ENCODE peak calls at places on chromosome 11, in four cellular contexts. Z is neural progenitor cell, X is GM23248, N is HCT116. Q is an unnamed sample.
A peak's percentile ranks its signal among the peaks of the same experiment; 100 is the strongest.

GRCh38 chr11:75440960-75441803 is 8.2 kb upstream of the KLHL35 start:
- DNase-seq in Z (no peak), X (no peak), N (no peak), Q (no peak)

GRCh38 chr11:106468091-106468490 is 390.6 kb downstream of the AASDHPPT start:
- DNase-seq in Z (no peak), X (peak; percentile 41), N (no peak), Q (peak; percentile 43)

GRCh38 chr11:119567667-119568582 is 145.0 kb upstream of the THY1 start:
- DNase-seq in Z (no peak), X (peak; percentile 93), N (no peak), Q (peak; percentile 67)

GRCh38 chr11:1881442-1882264 is 10.0 kb downstream of the PRR33 start:
- DNase-seq in Z (no peak), X (no peak), N (no peak), Q (no peak)

GRCh38 chr11:42524534-42525227 is 787.1 kb upstream of the API5 start:
- DNase-seq in Z (peak; percentile 84), X (peak; percentile 62), N (no peak), Q (peak; percentile 85)

GRCh38 chr11:64906314-64906635 is 10.7 kb downstream of the ATG2A start:
- DNase-seq in Z (no peak), X (no peak), N (no peak), Q (no peak)

GRCh38 chr11:119641991-119642745 is 86.8 kb downstream of the NECTIN1 start:
- DNase-seq in Z (peak; percentile 51), X (peak; percentile 22), N (peak; percentile 4), Q (no peak)

GRCh38 chr11:69822676-69823494 is 3.7 kb upstream of the FGF3 start:
- DNase-seq in Z (no peak), X (no peak), N (no peak), Q (no peak)

GRCh38 chr11:27204527-27204926 is 158.5 kb downstream of the CCDC34 start:
- DNase-seq in Z (no peak), X (peak; percentile 49), N (peak; percentile 15), Q (no peak)

GRCh38 chr11:77377734-77378133 is 76.2 kb upstream of the GDPD4 start:
- DNase-seq in Z (no peak), X (peak; percentile 9), N (no peak), Q (no peak)

GRCh38 chr11:83330303-83330702 is 44.1 kb upstream of the CCDC90B start:
- DNase-seq in Z (no peak), X (no peak), N (no peak), Q (no peak)

GRCh38 chr11:9396752-9397151 is 12.3 kb downstream of the IPO7 start:
- DNase-seq in Z (no peak), X (no peak), N (no peak), Q (no peak)

GRCh38 chr11:73242291-73243092 is 24.4 kb downstream of the P2RY2 start:
- DNase-seq in Z (peak; percentile 83), X (peak; percentile 85), N (peak; percentile 65), Q (peak; percentile 85)

GRCh38 chr11:57453543-57454177 is 6.7 kb upstream of the RTN4RL2 start:
- DNase-seq in Z (no peak), X (no peak), N (no peak), Q (peak; percentile 60)

GRCh38 chr11:132715041-132715440 is 817.3 kb downstream of the OPCML start:
- DNase-seq in Z (no peak), X (peak; percentile 62), N (no peak), Q (no peak)

DNA sequence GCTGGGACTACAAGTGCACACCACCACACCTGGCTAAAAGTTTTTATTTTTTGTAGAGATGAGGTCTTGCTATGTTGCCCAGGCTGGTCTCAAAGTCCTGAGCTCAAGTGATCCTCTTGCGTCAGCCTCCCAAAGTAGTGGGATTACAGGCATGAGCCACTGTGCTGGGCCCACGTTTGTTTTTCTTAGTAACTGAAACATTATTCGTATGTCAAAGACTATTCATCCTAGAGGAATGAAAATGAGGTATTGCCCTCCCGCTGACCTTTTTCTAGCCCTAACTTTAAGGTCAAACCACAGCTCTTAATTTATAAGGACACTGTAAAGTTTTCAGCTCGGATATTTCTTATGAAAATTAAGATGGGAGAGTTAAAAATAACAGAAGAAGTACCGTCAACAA is 33.2 kb upstream of the PAX6 start:
- DNase-seq in Z (no peak), X (no peak), N (no peak), Q (no peak)
- TF ChIP-seq EZH2phosphoT487 in Z (no peak), X (no peak), N (no peak), Q (no peak)

GRCh38 chr11:66561178-66561974 is 7.0 kb downstream of the CTSF start:
- DNase-seq in Z (no peak), X (no peak), N (no peak), Q (no peak)
- H3K27me3 ChIP-seq in Z (no peaks in the 10 kb centered on the region), X (peaks cover 9% of the 10 kb centered on the region), N (no peaks in the 10 kb centered on the region), Q (no peaks in the 10 kb centered on the region)

DNA sequence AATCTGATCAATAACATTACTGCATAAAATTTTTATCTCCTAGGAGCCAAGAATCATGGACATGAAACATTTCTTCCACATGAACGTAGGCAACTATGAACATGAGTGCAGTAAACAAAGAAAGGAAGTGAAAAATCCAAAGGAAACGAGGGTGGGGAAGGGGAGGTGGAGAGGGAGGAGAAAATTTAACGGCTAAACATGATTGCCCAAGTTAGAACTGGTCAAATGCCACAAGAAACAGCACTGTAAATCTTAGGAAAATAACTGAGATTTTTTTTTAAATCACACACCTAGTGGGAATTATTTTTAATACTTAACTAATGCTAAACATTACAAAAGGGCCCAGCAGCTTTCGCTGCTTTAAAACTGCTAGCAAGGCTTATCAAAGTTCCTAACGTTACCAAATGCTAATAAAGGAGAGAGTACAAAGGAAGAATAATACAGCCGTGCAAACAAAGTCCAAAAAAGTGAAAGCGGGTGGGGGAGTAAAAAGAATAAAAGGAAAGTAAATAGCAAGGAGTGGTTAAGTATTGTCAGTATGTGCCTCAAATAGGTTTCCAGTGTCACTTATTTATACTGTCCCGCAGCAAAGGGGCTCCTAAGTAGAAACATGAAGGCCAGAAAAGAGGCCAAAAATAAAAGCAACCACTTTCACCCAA is 13.7 kb downstream of the NARS2 start:
- DNase-seq in Z (no peak), X (peak; percentile 12), N (no peak), Q (no peak)
- H3K4me1 ChIP-seq in Z (peaks cover 24% of the 10 kb centered on the region), X (peaks cover 35% of the 10 kb centered on the region), N (no peaks in the 10 kb centered on the region), Q (peaks cover 12% of the 10 kb centered on the region)

GRCh38 chr11:35139883-35140282 is 912 bp downstream of the CD44 start:
- DNase-seq in Z (no peak), X (peak; percentile 51), N (no peak), Q (no peak)

GRCh38 chr11:35141034-35141433 is 2.1 kb downstream of the CD44 start:
- DNase-seq in Z (no peak), X (peak; percentile 48), N (no peak), Q (no peak)

GRCh38 chr11:35143509-35144102 is 4.6 kb downstream of the CD44 start:
- DNase-seq in Z (no peak), X (peak; percentile 34), N (no peak), Q (no peak)

GRCh38 chr11:35142481-35143207 is 3.7 kb downstream of the CD44 start:
- DNase-seq in Z (peak; percentile 33), X (peak; percentile 88), N (no peak), Q (peak; percentile 48)

DNA sequence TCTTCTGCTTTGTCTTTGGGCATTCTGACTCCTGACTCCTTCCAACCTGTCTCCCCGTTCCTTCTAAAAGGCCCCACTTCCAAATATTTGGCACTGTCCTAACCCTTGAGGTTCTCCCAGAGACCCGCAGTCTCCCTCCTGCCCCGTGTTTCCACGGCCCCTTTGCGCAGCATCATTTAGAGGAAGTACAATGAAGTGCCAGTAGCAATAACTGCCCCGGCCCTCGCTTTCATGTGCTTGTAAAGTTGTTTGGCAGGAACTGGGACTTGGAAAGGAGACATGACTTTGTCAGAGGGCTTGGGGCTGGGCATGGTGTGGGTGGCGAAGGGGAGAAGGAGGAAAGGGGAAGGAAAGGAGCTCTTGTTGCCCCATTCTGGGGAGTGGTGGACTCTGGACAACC is 2.6 kb downstream of the CD44 start:
- DNase-seq in Z (no peak), X (peak; percentile 66), N (no peak), Q (no peak)
- TF ChIP-seq EZH2phosphoT487 in Z (no peak), X (no peak), N (no peak), Q (no peak)

GRCh38 chr11:113683481-113684046 is 22.5 kb downstream of the TMPRSS5 start:
- DNase-seq in Z (no peak), X (no peak), N (no peak), Q (no peak)

GRCh38 chr11:113684558-113684957 is 21.6 kb downstream of the TMPRSS5 start:
- DNase-seq in Z (no peak), X (no peak), N (no peak), Q (no peak)

GRCh38 chr11:113677648-113678047 is 28.5 kb downstream of the TMPRSS5 start:
- DNase-seq in Z (no peak), X (no peak), N (no peak), Q (no peak)

GRCh38 chr11:113681711-113682410 is 24.2 kb downstream of the TMPRSS5 start:
- DNase-seq in Z (no peak), X (no peak), N (no peak), Q (peak; percentile 40)

GRCh38 chr11:113681282-113681681 is 24.8 kb downstream of the TMPRSS5 start:
- DNase-seq in Z (no peak), X (no peak), N (no peak), Q (no peak)
- H3K27me3 ChIP-seq in Z (no peaks in the 10 kb centered on the region), X (peaks cover 35% of the 10 kb centered on the region), N (no peaks in the 10 kb centered on the region), Q (no peaks in the 10 kb centered on the region)

GRCh38 chr11:102171101-102171500 is 60.9 kb downstream of the YAP1 start:
- DNase-seq in Z (no peak), X (peak; percentile 74), N (no peak), Q (no peak)

GRCh38 chr11:102166175-102166574 is 55.9 kb downstream of the YAP1 start:
- DNase-seq in Z (no peak), X (no peak), N (no peak), Q (no peak)

GRCh38 chr11:102172127-102172848 is 62.0 kb downstream of the YAP1 start:
- DNase-seq in Z (no peak), X (peak; percentile 86), N (no peak), Q (no peak)

GRCh38 chr11:102163368-102163767 is 53.1 kb downstream of the YAP1 start:
- DNase-seq in Z (no peak), X (no peak), N (no peak), Q (no peak)

DNA sequence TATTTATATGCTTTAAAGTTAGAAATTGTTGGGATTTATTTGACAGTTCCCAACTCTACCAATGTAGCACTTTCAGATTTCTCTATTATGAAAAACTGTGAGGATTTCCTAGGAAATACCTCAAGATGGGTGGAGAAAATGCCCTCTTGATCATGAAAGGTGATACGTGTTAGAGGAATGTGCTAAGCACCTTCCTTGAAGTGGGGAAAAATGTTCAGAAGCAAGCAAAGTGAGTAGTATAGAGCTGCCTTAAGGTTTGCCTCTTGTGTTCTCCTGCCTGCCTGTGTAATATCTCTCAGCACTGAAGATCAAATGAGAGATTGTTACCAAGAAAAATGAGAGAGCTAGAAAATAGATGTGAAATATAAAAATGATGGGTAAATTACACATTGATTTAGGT is 58.2 kb downstream of the YAP1 start:
- DNase-seq in Z (no peak), X (no peak), N (no peak), Q (no peak)
- H3K4me1 ChIP-seq in Z (no peaks in the 10 kb centered on the region), X (peaks cover 53% of the 10 kb centered on the region), N (peaks cover 17% of the 10 kb centered on the region), Q (peaks cover 17% of the 10 kb centered on the region)

DNA sequence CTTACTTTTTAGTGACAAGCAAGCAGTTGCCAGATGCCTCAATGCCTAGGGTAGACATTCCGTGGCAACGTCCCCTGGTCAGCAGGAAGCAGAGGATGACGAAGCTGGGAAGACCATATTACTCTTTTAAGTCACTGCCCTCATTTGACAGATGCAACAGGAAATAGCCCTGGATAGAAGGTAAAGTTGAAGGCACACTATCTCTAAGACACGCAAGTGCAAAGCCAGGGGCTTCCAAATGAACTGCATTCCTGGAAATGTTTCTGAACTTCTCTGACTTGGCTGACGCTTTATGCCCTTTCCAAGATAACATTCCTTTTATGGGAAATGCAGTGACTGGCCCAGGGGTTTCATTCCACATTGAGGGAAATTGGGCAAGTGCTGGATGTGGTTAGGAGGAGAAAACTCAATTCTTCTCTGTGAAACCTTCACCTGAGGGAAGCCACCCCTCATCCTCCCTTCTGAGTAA is 14.7 kb downstream of the PCSK7 start:
- DNase-seq in Z (no peak), X (no peak), N (no peak), Q (no peak)
- TF ChIP-seq EZH2phosphoT487 in Z (no peak), X (no peak), N (no peak), Q (no peak)

Q was measured in hepatocyte.